ENCODE peak calls at places on chromosomes 7 and 10, in ten cellular contexts. One of them, this sample, is unnamed.

GRCh38 chr7:24227068-24227467 is 56.9 kb upstream of the NPY start:
- DNase-seq in epithelial cell of esophagus: no peak
- DNase-seq in sciatic nerve: no peak
- DNase-seq in naive thymus-derived CD8-positive, alpha-beta T cell: no peak
- DNase-seq in astrocyte of the spinal cord: no peak
- DNase-seq in stimulated activated CD4-positive, alpha-beta T cell treated with anti-CD3 and anti-CD28 coated beads, Interleukin-12 subunit alpha, Interleukin-12 subunit beta, amount 100 ng/mL, for 24 hours: no peak
- DNase-seq in HFF-Myc: no peak
- DNase-seq in tibial nerve: no peak
- DNase-seq in NCI-H187 treated with DMSO at 0.1 percent for 48 hours: no peak
- DNase-seq in putamen: no peak
- DNase-seq in this sample: no peak

GRCh38 chr10:102523250-102524029 is 19.7 kb downstream of the SUFU start:
- DNase-seq in epithelial cell of esophagus: no peak
- DNase-seq in sciatic nerve: peak; percentile 63
- DNase-seq in naive thymus-derived CD8-positive, alpha-beta T cell: no peak
- DNase-seq in astrocyte of the spinal cord: peak; percentile 92
- DNase-seq in stimulated activated CD4-positive, alpha-beta T cell treated with anti-CD3 and anti-CD28 coated beads, Interleukin-12 subunit alpha, Interleukin-12 subunit beta, amount 100 ng/mL, for 24 hours: no peak
- DNase-seq in HFF-Myc: no peak
- DNase-seq in tibial nerve: no peak
- DNase-seq in NCI-H187 treated with DMSO at 0.1 percent for 48 hours: no peak
- DNase-seq in putamen: no peak
- DNase-seq in this sample: no peak

GRCh38 chr10:98461500-98461842 is 14.7 kb upstream of the HPS1 start:
- DNase-seq in epithelial cell of esophagus: no peak
- DNase-seq in sciatic nerve: no peak
- DNase-seq in naive thymus-derived CD8-positive, alpha-beta T cell: no peak
- DNase-seq in astrocyte of the spinal cord: no peak
- DNase-seq in stimulated activated CD4-positive, alpha-beta T cell treated with anti-CD3 and anti-CD28 coated beads, Interleukin-12 subunit alpha, Interleukin-12 subunit beta, amount 100 ng/mL, for 24 hours: no peak
- DNase-seq in HFF-Myc: no peak
- DNase-seq in tibial nerve: no peak
- DNase-seq in NCI-H187 treated with DMSO at 0.1 percent for 48 hours: no peak
- DNase-seq in putamen: no peak
- DNase-seq in this sample: no peak

GRCh38 chr7:34806831-34807230 is 148.8 kb downstream of the NPSR1 start:
- DNase-seq in epithelial cell of esophagus: no peak
- DNase-seq in sciatic nerve: no peak
- DNase-seq in naive thymus-derived CD8-positive, alpha-beta T cell: no peak
- DNase-seq in astrocyte of the spinal cord: no peak
- DNase-seq in stimulated activated CD4-positive, alpha-beta T cell treated with anti-CD3 and anti-CD28 coated beads, Interleukin-12 subunit alpha, Interleukin-12 subunit beta, amount 100 ng/mL, for 24 hours: no peak
- DNase-seq in HFF-Myc: no peak
- DNase-seq in tibial nerve: no peak
- DNase-seq in NCI-H187 treated with DMSO at 0.1 percent for 48 hours: no peak
- DNase-seq in putamen: no peak
- DNase-seq in this sample: no peak

GRCh38 chr10:72426982-72427381 is 72.3 kb upstream of the DNAJB12 start:
- DNase-seq in epithelial cell of esophagus: no peak
- DNase-seq in sciatic nerve: no peak
- DNase-seq in naive thymus-derived CD8-positive, alpha-beta T cell: no peak
- DNase-seq in astrocyte of the spinal cord: no peak
- DNase-seq in stimulated activated CD4-positive, alpha-beta T cell treated with anti-CD3 and anti-CD28 coated beads, Interleukin-12 subunit alpha, Interleukin-12 subunit beta, amount 100 ng/mL, for 24 hours: no peak
- DNase-seq in HFF-Myc: no peak
- DNase-seq in tibial nerve: no peak
- DNase-seq in NCI-H187 treated with DMSO at 0.1 percent for 48 hours: no peak
- DNase-seq in putamen: no peak
- DNase-seq in this sample: no peak

GRCh38 chr10:69936091-69936490 is 116.6 kb upstream of the MACROH2A2 start:
- DNase-seq in epithelial cell of esophagus: no peak
- DNase-seq in sciatic nerve: no peak
- DNase-seq in naive thymus-derived CD8-positive, alpha-beta T cell: no peak
- DNase-seq in astrocyte of the spinal cord: no peak
- DNase-seq in stimulated activated CD4-positive, alpha-beta T cell treated with anti-CD3 and anti-CD28 coated beads, Interleukin-12 subunit alpha, Interleukin-12 subunit beta, amount 100 ng/mL, for 24 hours: no peak
- DNase-seq in HFF-Myc: no peak
- DNase-seq in tibial nerve: no peak
- DNase-seq in NCI-H187 treated with DMSO at 0.1 percent for 48 hours: no peak
- DNase-seq in putamen: no peak
- DNase-seq in this sample: no peak

GRCh38 chr7:40715053-40715430 is 580.2 kb downstream of the SUGCT start:
- DNase-seq in epithelial cell of esophagus: no peak
- DNase-seq in sciatic nerve: no peak
- DNase-seq in naive thymus-derived CD8-positive, alpha-beta T cell: no peak
- DNase-seq in astrocyte of the spinal cord: no peak
- DNase-seq in stimulated activated CD4-positive, alpha-beta T cell treated with anti-CD3 and anti-CD28 coated beads, Interleukin-12 subunit alpha, Interleukin-12 subunit beta, amount 100 ng/mL, for 24 hours: no peak
- DNase-seq in HFF-Myc: no peak
- DNase-seq in tibial nerve: no peak
- DNase-seq in NCI-H187 treated with DMSO at 0.1 percent for 48 hours: no peak
- DNase-seq in putamen: no peak
- DNase-seq in this sample: no peak

GRCh38 chr7:129471402-129471827 is 30.9 kb upstream of the SMKR1 start:
- DNase-seq in epithelial cell of esophagus: peak; percentile 52
- DNase-seq in sciatic nerve: no peak
- DNase-seq in naive thymus-derived CD8-positive, alpha-beta T cell: no peak
- DNase-seq in astrocyte of the spinal cord: no peak
- DNase-seq in stimulated activated CD4-positive, alpha-beta T cell treated with anti-CD3 and anti-CD28 coated beads, Interleukin-12 subunit alpha, Interleukin-12 subunit beta, amount 100 ng/mL, for 24 hours: no peak
- DNase-seq in HFF-Myc: no peak
- DNase-seq in tibial nerve: no peak
- DNase-seq in NCI-H187 treated with DMSO at 0.1 percent for 48 hours: no peak
- DNase-seq in putamen: no peak
- DNase-seq in this sample: no peak

GRCh38 chr7:112571852-112572607 is 91.2 kb downstream of the LSMEM1 start:
- DNase-seq in epithelial cell of esophagus: peak; percentile 31
- DNase-seq in sciatic nerve: no peak
- DNase-seq in naive thymus-derived CD8-positive, alpha-beta T cell: no peak
- DNase-seq in astrocyte of the spinal cord: no peak
- DNase-seq in stimulated activated CD4-positive, alpha-beta T cell treated with anti-CD3 and anti-CD28 coated beads, Interleukin-12 subunit alpha, Interleukin-12 subunit beta, amount 100 ng/mL, for 24 hours: no peak
- DNase-seq in HFF-Myc: no peak
- DNase-seq in tibial nerve: no peak
- DNase-seq in NCI-H187 treated with DMSO at 0.1 percent for 48 hours: no peak
- DNase-seq in putamen: no peak
- DNase-seq in this sample: no peak

GRCh38 chr10:22874189-22874854 is 53.5 kb upstream of the ARMC3 start:
- DNase-seq in epithelial cell of esophagus: peak; percentile 22
- DNase-seq in sciatic nerve: no peak
- DNase-seq in naive thymus-derived CD8-positive, alpha-beta T cell: no peak
- DNase-seq in astrocyte of the spinal cord: no peak
- DNase-seq in stimulated activated CD4-positive, alpha-beta T cell treated with anti-CD3 and anti-CD28 coated beads, Interleukin-12 subunit alpha, Interleukin-12 subunit beta, amount 100 ng/mL, for 24 hours: no peak
- DNase-seq in HFF-Myc: no peak
- DNase-seq in tibial nerve: no peak
- DNase-seq in NCI-H187 treated with DMSO at 0.1 percent for 48 hours: no peak
- DNase-seq in putamen: peak; percentile 75
- DNase-seq in this sample: no peak